ENCODE peak calls at places on chromosomes 11 and 22, in five cellular contexts. V, S, Q, J and O are unnamed samples.
A peak's percentile ranks its signal among the peaks of the same experiment; 100 is the strongest.

GRCh38 chr11:9550209-9550628 is 23.3 kb upstream of the WEE1 start:
- DNase-seq in J (no peak), S (no peak), Q (no peak), V (no peak), O (no peak)

GRCh38 chr11:6812391-6813005 is 13.0 kb upstream of the OR6A2 start:
- DNase-seq in Q (no peak), S (peak; percentile 13), J (no peak), V (no peak), O (peak; percentile 35)

GRCh38 chr22:38313384-38313955 is 3.8 kb downstream of the CSNK1E start:
- DNase-seq in Q (peak; percentile 69), J (peak; percentile 85), V (peak; percentile 65), S (peak; percentile 79), O (peak; percentile 95)

GRCh38 chr11:40841231-40841630 is 618.2 kb downstream of the LRRC4C start:
- DNase-seq in Q (no peak), V (no peak), S (no peak), J (no peak), O (no peak)

GRCh38 chr11:14413307-14414072 is 54.5 kb upstream of the RRAS2 start:
- DNase-seq in J (peak; percentile 64), S (peak; percentile 16), V (no peak), Q (no peak), O (peak; percentile 58)

GRCh38 chr11:121615506-121615905 is 162.7 kb upstream of the SORL1-AS1 start:
- DNase-seq in S (no peak), J (no peak), Q (no peak), V (no peak), O (peak; percentile 35)

GRCh38 chr22:49992921-49993648 is 19.5 kb downstream of the IL17REL start:
- DNase-seq in V (no peak), J (peak; percentile 68), Q (no peak), S (peak; percentile 73), O (peak; percentile 23)

GRCh38 chr22:26438006-26438405 is 8.9 kb downstream of the ASPHD2 start:
- DNase-seq in J (no peak), V (no peak), S (no peak), Q (no peak), O (no peak)

GRCh38 chr22:33864723-33865130 is 55.5 kb downstream of the LARGE1 start:
- DNase-seq in S (peak; percentile 26), J (peak; percentile 72), V (no peak), Q (no peak), O (no peak)

GRCh38 chr11:114284021-114284420 is 12.2 kb upstream of the NNMT start:
- DNase-seq in S (no peak), J (no peak), Q (no peak), V (no peak), O (no peak)

GRCh38 chr22:36881504-36882245 is 20.9 kb downstream of the NCF4 start:
- DNase-seq in S (no peak), Q (no peak), V (no peak), J (no peak), O (no peak)

GRCh38 chr11:110474578-110474977 is 44.8 kb downstream of the FDX1 start:
- DNase-seq in Q (no peak), J (no peak), S (no peak), V (no peak), O (no peak)

GRCh38 chr11:118797510-118797909 is 6.5 kb upstream of the DDX6 start:
- DNase-seq in V (no peak), S (no peak), Q (no peak), J (no peak), O (no peak)

GRCh38 chr22:26576026-26576680 is 13.8 kb downstream of the TPST2 start:
- DNase-seq in S (no peak), V (no peak), Q (no peak), J (no peak), O (no peak)

GRCh38 chr11:40514124-40514523 is 945.3 kb downstream of the LRRC4C start:
- DNase-seq in V (no peak), J (no peak), Q (no peak), S (peak; percentile 21), O (no peak)

DNA sequence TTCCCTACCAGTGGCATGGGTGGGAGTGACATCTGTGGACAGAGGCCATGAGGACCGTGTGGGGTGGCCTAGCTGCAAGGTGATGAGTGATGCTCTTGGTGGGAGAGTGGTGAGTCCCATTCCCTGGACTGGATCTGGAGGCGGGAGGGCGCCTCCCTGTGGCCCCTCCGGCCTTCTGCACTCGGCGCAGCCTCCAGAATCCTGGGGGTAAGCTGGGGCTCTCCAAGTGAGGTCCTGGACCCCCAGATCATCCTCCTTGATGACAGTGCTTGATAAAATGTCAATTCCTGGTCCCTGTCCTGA is 32.3 kb upstream of the PRR5 start:
- DNase-seq in J (no peak), Q (no peak), S (no peak), V (no peak), O (no peak)
- TF ChIP-seq CTCF in J (no peak), Q (peak; percentile 70), S (peak; percentile 15), V (no peak), O (peak; percentile 47)

DNA sequence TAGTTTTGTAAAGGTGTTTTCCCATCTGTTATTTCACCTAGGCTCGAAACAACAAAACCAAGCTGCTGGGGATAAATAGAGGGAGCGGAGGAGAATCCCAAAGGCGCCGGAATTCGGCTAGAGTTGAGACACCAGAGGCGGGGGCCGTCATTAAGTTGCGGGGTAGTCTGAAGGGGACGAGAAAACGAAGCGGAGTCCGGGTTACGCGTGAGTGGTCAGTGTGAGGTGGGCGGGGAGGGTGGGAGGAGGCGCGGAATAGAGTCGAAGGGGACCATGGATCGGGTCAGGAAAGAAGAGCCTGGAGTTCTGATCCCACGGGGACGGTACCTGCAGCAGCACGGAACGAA is 361 bp downstream of the SRPRA start:
- DNase-seq in V (no peak), J (no peak), S (no peak), Q (no peak), O (no peak)
- TF ChIP-seq CTCF in V (no peak), J (no peak), S (no peak), Q (no peak), O (no peak)

GRCh38 chr11:66851251-66851620 is 5.6 kb upstream of the LRFN4 start:
- DNase-seq in J (no peak), Q (no peak), V (no peak), S (no peak), O (no peak)

GRCh38 chr11:66853242-66854229 is 3.3 kb upstream of the LRFN4 start:
- DNase-seq in V (no peak), J (no peak), Q (no peak), S (no peak), O (no peak)

GRCh38 chr11:66854231-66854661 is 2.6 kb upstream of the LRFN4 start:
- DNase-seq in Q (no peak), S (no peak), J (peak; percentile 21), V (no peak), O (no peak)

GRCh38 chr11:66851698-66852465 is 5.0 kb upstream of the LRFN4 start:
- DNase-seq in Q (no peak), V (no peak), S (no peak), J (no peak), O (no peak)

GRCh38 chr11:66852466-66853241 is 4.2 kb upstream of the LRFN4 start:
- DNase-seq in V (no peak), S (no peak), Q (no peak), J (no peak), O (no peak)
- TF ChIP-seq CTCF in V (no peak), S (no peak), Q (no peak), J (no peak), O (no peak)

GRCh38 chr11:27524155-27524554 is 17.6 kb upstream of the LIN7C start:
- DNase-seq in J (no peak), S (no peak), V (no peak), Q (peak; percentile 33), O (peak; percentile 35)
- TF ChIP-seq CTCF in J (no peak), S (no peak), V (no peak), Q (peak; percentile 15), O (peak; percentile 23)

DNA sequence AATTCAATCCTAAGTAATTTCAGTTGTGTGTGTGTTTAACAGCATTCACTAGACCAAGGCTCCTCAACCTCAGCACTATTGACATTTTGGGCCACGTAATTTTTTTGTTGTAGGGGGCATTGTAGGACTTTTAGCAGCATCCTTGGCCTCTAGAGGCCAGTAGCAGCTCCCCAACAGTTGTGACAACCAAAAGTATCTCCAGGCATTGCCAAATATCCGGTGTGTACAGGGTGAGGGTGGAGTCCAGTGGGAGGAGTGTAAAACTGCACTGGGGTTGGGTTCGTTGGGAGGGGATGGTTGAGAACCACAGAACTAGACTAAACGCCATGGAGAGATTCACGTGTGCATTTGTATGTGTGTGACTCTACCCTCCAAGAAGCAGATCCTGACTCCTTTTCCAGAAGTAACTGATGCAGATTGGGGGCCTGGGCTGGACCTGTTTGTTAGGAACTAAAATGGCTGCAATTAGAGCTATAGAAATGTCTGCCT is 5.9 kb upstream of the PHF21A start:
- DNase-seq in Q (peak; percentile 76), S (peak; percentile 38), V (no peak), J (peak; percentile 40), O (peak; percentile 32)
- TF ChIP-seq CTCF in Q (peak; percentile 72), S (no peak), V (no peak), J (peak; percentile 30), O (peak; percentile 41)

GRCh38 chr22:30640361-30640760 is 4.8 kb downstream of the SLC35E4 start:
- DNase-seq in V (no peak), J (no peak), Q (no peak), S (no peak), O (no peak)

GRCh38 chr22:30637701-30638114 is 2.1 kb downstream of the SLC35E4 start:
- DNase-seq in J (no peak), S (no peak), Q (no peak), V (no peak), O (no peak)

GRCh38 chr22:30634477-30635233 is 926 bp upstream of the SLC35E4 start:
- DNase-seq in J (peak; percentile 89), S (peak; percentile 87), Q (peak; percentile 73), V (peak; percentile 92), O (peak; percentile 86)

GRCh38 chr22:30636226-30637077 is 871 bp downstream of the SLC35E4 start:
- DNase-seq in V (no peak), Q (no peak), J (peak; percentile 36), S (peak; percentile 28), O (peak; percentile 8)

GRCh38 chr22:30635273-30636225 is at the start of gene SLC35E4:
- DNase-seq in J (peak; percentile 95), S (peak; percentile 94), Q (peak; percentile 61), V (peak; percentile 93), O (peak; percentile 92)
- TF ChIP-seq CTCF in J (peak; percentile 20), S (no peak), Q (peak; percentile 30), V (no peak), O (peak; percentile 31)

GRCh38 chr11:23021287-23021863 is 161.1 kb upstream of the CCDC179 start:
- DNase-seq in V (no peak), Q (no peak), J (no peak), S (peak; percentile 21), O (peak; percentile 40)
- TF ChIP-seq CTCF in V (peak; percentile 46), Q (peak; percentile 75), J (peak; percentile 50), S (peak; percentile 57), O (peak; percentile 82)

DNA sequence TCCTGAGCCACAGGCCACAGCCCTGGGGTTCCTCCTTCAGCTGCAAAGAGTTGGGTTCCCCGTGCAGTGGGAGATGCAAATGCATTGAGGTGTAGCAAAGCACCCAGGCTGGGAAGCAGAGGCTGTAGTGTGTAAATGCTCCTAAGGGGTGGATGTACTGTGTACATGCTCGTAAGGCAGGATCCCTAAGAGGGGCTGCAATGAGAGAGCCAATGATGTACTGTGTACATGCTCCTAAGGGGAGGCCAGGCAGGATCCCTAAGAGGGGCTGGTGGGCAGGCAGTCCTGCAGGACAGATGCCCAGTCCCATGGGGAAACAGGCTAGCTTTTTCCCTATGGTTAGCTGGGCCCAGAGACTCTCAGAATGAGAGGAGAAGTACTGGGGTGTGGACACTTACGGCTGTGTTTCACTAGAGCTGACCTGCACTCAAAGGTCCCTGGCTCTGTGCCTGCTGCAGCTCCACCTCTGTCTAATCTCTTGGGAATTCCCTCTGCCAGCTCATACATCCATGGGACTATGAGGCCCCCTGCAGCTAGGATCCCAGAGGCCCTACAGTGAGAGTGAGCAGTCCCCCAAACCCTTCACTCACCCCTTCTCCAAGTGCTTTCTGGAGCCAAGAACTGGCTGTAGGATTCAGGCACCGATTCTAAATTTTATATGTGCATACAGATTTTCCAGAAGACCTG is 261.9 kb upstream of the LUZP2 start:
- DNase-seq in J (no peak), Q (no peak), S (peak; percentile 1), V (no peak), O (peak; percentile 28)
- TF ChIP-seq CTCF in J (no peak), Q (no peak), S (no peak), V (no peak), O (peak; percentile 23)